ENCODE peak calls at places on chromosomes 16 and 17, in eight cellular contexts. F is natural killer cell; R is CD4-positive, alpha-beta T cell; K is fibroblast of pulmonary artery; T is neural progenitor cell; O is fibroblast of mammary gland; N is GM13976; Y is endothelial cell. U is an unnamed sample.

GRCh38 chr17:40371261-40371929 is 6.9 kb upstream of the GJD3 start:
- DNase-seq in F (no peak), R (no peak), K (no peak), T (no peak), O (no peak), N (peak; percentile 53), Y (no peak), U (no peak)

GRCh38 chr17:10628756-10629155 is 28.4 kb downstream of the MYH3 start:
- DNase-seq in F (no peak), R (no peak), K (no peak), T (peak; percentile 47), O (no peak), N (no peak), Y (peak; percentile 47), U (no peak)

GRCh38 chr17:40558300-40558584 is 7.0 kb downstream of the CCR7 start:
- DNase-seq in F (peak; percentile 10), R (no peak), K (no peak), T (no peak), O (no peak), N (no peak), Y (no peak), U (no peak)

GRCh38 chr17:40714473-40714872 is 10.9 kb upstream of the KRT24 start:
- DNase-seq in F (no peak), R (no peak), K (no peak), T (peak; percentile 11), O (no peak), N (no peak), Y (no peak), U (no peak)

GRCh38 chr17:59620518-59621259 is 994 bp downstream of the CLTC start:
- DNase-seq in F (peak; percentile 29), R (peak; percentile 36), K (peak; percentile 39), T (peak; percentile 40), O (no peak), N (peak; percentile 52), Y (peak; percentile 22), U (peak; percentile 23)

GRCh38 chr16:25730396-25730795 is 38.6 kb downstream of the HS3ST4 start:
- DNase-seq in F (no peak), R (no peak), K (no peak), T (no peak), O (no peak), N (no peak), Y (no peak), U (no peak)

GRCh38 chr16:1613240-1613639 is 1.1 kb downstream of the CRAMP1 start:
- DNase-seq in F (no peak), R (no peak), K (no peak), T (peak; percentile 30), O (no peak), N (no peak), Y (no peak), U (peak; percentile 5)

GRCh38 chr16:25093208-25094061 is 18.1 kb upstream of the LCMT1 start:
- DNase-seq in F (no peak), R (no peak), K (no peak), T (no peak), O (no peak), N (peak; percentile 50), Y (no peak), U (no peak)

GRCh38 chr16:5903797-5904196 is 806.2 kb upstream of the EEF2KMT start:
- DNase-seq in F (no peak), R (no peak), K (no peak), T (no peak), O (no peak), N (no peak), Y (no peak), U (no peak)

GRCh38 chr16:55948230-55948629 is 73.1 kb upstream of the CES5A start:
- DNase-seq in F (no peak), R (no peak), K (no peak), T (no peak), O (no peak), N (no peak), Y (no peak), U (no peak)

GRCh38 chr16:31414706-31415105 is 13.5 kb downstream of the COX6A2 start:
- DNase-seq in F (peak; percentile 31), R (no peak), K (no peak), T (no peak), O (no peak), N (no peak), Y (no peak), U (no peak)

GRCh38 chr16:86379505-86379846 is 130.9 kb upstream of the FOXF1 start:
- DNase-seq in F (no peak), R (no peak), K (peak; percentile 51), T (no peak), O (peak; percentile 42), N (no peak), Y (no peak), U (no peak)

GRCh38 chr16:85553436-85554113 is 59.5 kb upstream of the GSE1 start:
- DNase-seq in F (peak; percentile 73), R (peak; percentile 24), K (peak; percentile 54), T (no peak), O (peak; percentile 50), N (peak; percentile 86), Y (no peak), U (peak; percentile 68)

DNA sequence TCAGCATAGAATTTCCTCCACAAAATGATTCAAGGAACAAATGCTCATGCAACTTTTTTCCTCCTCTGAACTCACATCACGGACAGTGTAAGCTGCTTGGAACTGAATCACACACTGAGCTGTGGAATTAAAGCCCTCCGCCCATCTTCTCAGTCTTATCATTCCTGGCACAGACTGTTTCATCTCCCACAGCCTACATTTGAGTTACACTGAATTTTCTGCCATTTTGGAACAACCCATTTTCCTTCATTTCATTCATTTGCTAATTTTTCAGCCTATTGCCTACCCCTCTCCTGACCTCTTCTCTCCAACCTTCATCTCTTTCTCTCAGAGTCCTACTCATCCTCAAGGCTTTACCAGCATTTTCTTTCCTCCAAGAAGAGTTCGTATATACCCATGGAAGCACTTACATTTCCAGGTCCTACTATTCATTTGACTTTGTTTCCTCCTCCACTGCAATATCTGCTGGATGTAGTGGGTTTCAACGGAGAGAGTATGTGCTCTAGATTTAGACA is 39.1 kb upstream of the TOM1L1 start:
- DNase-seq in F (no peak), R (no peak), K (no peak), T (no peak), O (no peak), N (no peak), Y (no peak), U (no peak)
- TF ChIP-seq CTCF in F (no peak), R (no peak), K (no peak), T (no peak), O (no peak), N (no peak), Y (no peak), U (no peak)

GRCh38 chr17:63950940-63951907 is 19.1 kb upstream of the CD79B start:
- DNase-seq in F (no peak), R (peak; percentile 27), K (no peak), T (no peak), O (no peak), N (peak; percentile 79), Y (peak; percentile 33), U (peak; percentile 77)
- TF ChIP-seq CTCF in F (no peak), R (peak; percentile 15), K (peak; percentile 20), T (peak; percentile 41), O (peak; percentile 15), N (peak; percentile 71), Y (no peak), U (peak; percentile 47)

GRCh38 chr17:28839221-28839620 is 3.4 kb downstream of the FAM222B start:
- DNase-seq in F (no peak), R (no peak), K (peak; percentile 15), T (no peak), O (no peak), N (no peak), Y (no peak), U (no peak)

GRCh38 chr17:28846231-28846630 is 3.6 kb upstream of the FAM222B start:
- DNase-seq in F (no peak), R (no peak), K (no peak), T (no peak), O (no peak), N (no peak), Y (no peak), U (no peak)

GRCh38 chr17:28841901-28842281 is 699 bp downstream of the FAM222B start:
- DNase-seq in F (no peak), R (no peak), K (no peak), T (no peak), O (no peak), N (no peak), Y (no peak), U (no peak)

GRCh38 chr17:28843810-28844137 is 1.2 kb upstream of the FAM222B start:
- DNase-seq in F (no peak), R (no peak), K (no peak), T (no peak), O (no peak), N (no peak), Y (no peak), U (no peak)

DNA sequence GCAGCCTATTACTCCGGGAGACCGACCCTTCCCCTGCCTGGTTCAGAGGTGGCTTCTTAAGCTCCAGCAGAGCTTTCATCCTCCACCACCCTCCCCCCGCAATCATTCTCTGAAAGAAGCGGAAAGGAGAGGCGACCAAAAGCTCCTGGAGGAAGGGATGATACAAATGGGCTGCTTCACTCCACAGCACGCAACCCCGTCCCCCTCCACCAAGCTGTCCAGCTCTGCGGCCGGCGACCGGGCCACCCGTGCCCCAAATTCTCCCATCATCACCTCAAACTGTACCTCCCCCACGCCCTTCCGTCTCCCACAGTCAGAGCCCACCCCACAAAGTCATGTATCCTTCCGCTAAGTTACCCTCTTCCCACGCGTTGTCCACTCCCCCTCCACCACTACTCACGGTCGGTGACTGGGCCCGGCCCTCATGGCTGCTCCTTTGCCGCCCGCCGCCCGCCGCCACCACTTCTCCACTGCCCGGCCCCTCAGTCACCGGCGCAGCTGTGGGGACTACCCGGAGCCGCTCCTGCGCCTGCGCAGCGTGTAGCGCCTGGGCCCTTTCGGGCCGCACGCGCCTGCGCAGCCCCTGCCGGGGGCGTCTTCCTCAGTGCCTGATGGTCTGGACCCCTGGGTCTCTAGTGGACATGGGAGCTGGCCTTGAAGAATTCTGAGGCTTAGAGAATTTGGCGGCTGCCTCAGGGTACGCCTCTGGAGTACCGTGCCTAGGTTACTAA is at the start of gene FAM222B:
- DNase-seq in F (peak; percentile 82), R (peak; percentile 79), K (peak; percentile 83), T (peak; percentile 97), O (peak; percentile 75), N (peak; percentile 99), Y (peak; percentile 94), U (peak; percentile 91)
- TF ChIP-seq CTCF in F (no peak), R (no peak), K (no peak), T (no peak), O (no peak), N (no peak), Y (no peak), U (no peak)

GRCh38 chr17:45782889-45783592 is 1.1 kb upstream of the CRHR1 start:
- DNase-seq in F (no peak), R (peak; percentile 26), K (no peak), T (peak; percentile 90), O (no peak), N (peak; percentile 71), Y (peak; percentile 83), U (peak; percentile 73)
- TF ChIP-seq CTCF in F (no peak), R (no peak), K (no peak), T (peak; percentile 81), O (no peak), N (no peak), Y (peak; percentile 83), U (peak; percentile 72)